ENCODE peak calls at places on chromosomes 6 and 20, in six cellular contexts. W is AG10803; L is LNCaP clone FGC; Y is NCI-H2171 treated with DMSO at 0.1 percent for 48 hours; S is stimulated activated CD4-positive, alpha-beta T cell treated with anti-CD3 and anti-CD28 coated beads, Interleukin-15, amount 100 ng/mL, for 1 hour; E is foreskin keratinocyte. K is an unnamed sample.
A peak's percentile ranks its signal among the peaks of the same experiment; 100 is the strongest.

GRCh38 chr20:1150968-1151367 is 32.6 kb downstream of the PSMF1 start:
- DNase-seq in W (no peak), Y (no peak), E (no peak), L (no peak), S (no peak), K (no peak)

GRCh38 chr6:143677891-143678737 is at the start of gene PHACTR2:
- DNase-seq in E (no peak), Y (peak; percentile 5), L (no peak), W (peak; percentile 86), S (peak; percentile 48), K (peak; percentile 72)

GRCh38 chr20:47335251-47336012 is 21.1 kb downstream of the ZMYND8 start:
- DNase-seq in W (peak; percentile 75), Y (no peak), S (no peak), E (no peak), L (no peak), K (no peak)

GRCh38 chr20:44814937-44815336 is 4.6 kb upstream of the RIMS4 start:
- DNase-seq in W (no peak), S (no peak), E (no peak), L (no peak), Y (no peak), K (no peak)

GRCh38 chr20:5234158-5234557 is 82.6 kb downstream of the PROKR2 start:
- DNase-seq in S (no peak), L (peak; percentile 81), W (no peak), Y (no peak), E (no peak), K (no peak)

GRCh38 chr6:135819665-135820064 is 31.8 kb upstream of the PDE7B start:
- DNase-seq in Y (no peak), W (no peak), S (no peak), E (no peak), L (no peak), K (no peak)

GRCh38 chr6:123764717-123765116 is 38.9 kb upstream of the NKAIN2 start:
- DNase-seq in S (no peak), W (no peak), E (no peak), Y (no peak), L (no peak), K (no peak)

GRCh38 chr6:111601875-111602274 is 3.8 kb downstream of the TRAF3IP2 start:
- DNase-seq in S (no peak), Y (no peak), E (no peak), L (peak; percentile 80), W (peak; percentile 99), K (peak; percentile 96)

GRCh38 chr6:44009425-44010321 is 117.6 kb downstream of the MRPL14 start:
- DNase-seq in Y (no peak), E (no peak), W (no peak), L (no peak), S (no peak), K (no peak)

GRCh38 chr6:22294301-22294700 is 2.5 kb downstream of the PRL start:
- DNase-seq in S (no peak), L (no peak), Y (no peak), E (no peak), W (no peak), K (no peak)

GRCh38 chr6:89356644-89357043 is 4.1 kb upstream of the UBE2J1 start:
- DNase-seq in L (no peak), S (no peak), Y (peak; percentile 74), W (no peak), E (no peak), K (no peak)

GRCh38 chr6:121844898-121845297 is 409.5 kb downstream of the GJA1 start:
- DNase-seq in W (no peak), S (no peak), L (no peak), E (no peak), Y (no peak), K (no peak)

K was measured in fibroblast of gingiva.